ENCODE peak calls at places on chromosomes 16 and 17, in seven cellular contexts. Z is HCT116, G is astrocyte, P is left ventricle myocardium inferior, O is epithelial cell of esophagus, H is cardiac muscle cell, R is dorsolateral prefrontal cortex. E is an unnamed sample.

GRCh38 chr16:59060212-59060611 is 326.1 kb upstream of the GOT2 start:
- DNase-seq in Z (no peak), G (peak; percentile 95), P (no peak), O (peak; percentile 45), H (peak; percentile 2), R (no peak), E (no peak)

GRCh38 chr16:46882940-46883307 is 1.2 kb upstream of the GPT2 start:
- DNase-seq in Z (no peak), G (no peak), P (no peak), O (no peak), H (no peak), R (no peak), E (no peak)

GRCh38 chr16:3194792-3195191 is 6.8 kb downstream of the OR1F1 start:
- DNase-seq in Z (no peak), G (no peak), P (no peak), O (no peak), H (no peak), R (no peak), E (no peak)

GRCh38 chr17:80418589-80418988 is 3.6 kb downstream of the ENDOV start:
- DNase-seq in Z (no peak), G (no peak), P (no peak), O (no peak), H (no peak), R (no peak), E (no peak)

GRCh38 chr17:81727324-81728031 is 15.4 kb downstream of the SLC25A10 start:
- DNase-seq in Z (no peak), G (no peak), P (no peak), O (peak; percentile 42), H (no peak), R (no peak), E (no peak)

GRCh38 chr16:72474511-72475123 is 302.7 kb upstream of the PMFBP1 start:
- DNase-seq in Z (peak; percentile 89), G (peak; percentile 99), P (no peak), O (peak; percentile 46), H (peak; percentile 80), R (no peak), E (no peak)

GRCh38 chr17:38719284-38719942 is 10.7 kb upstream of the CISD3 start:
- DNase-seq in Z (no peak), G (no peak), P (no peak), O (no peak), H (no peak), R (no peak), E (no peak)

GRCh38 chr16:48978501-48978900 is 303.1 kb downstream of the CBLN1 start:
- DNase-seq in Z (no peak), G (no peak), P (no peak), O (no peak), H (no peak), R (no peak), E (no peak)

GRCh38 chr16:56262148-56262878 is 71.0 kb downstream of the GNAO1 start:
- DNase-seq in Z (no peak), G (no peak), P (no peak), O (peak; percentile 51), H (no peak), R (no peak), E (no peak)

GRCh38 chr16:31079342-31079944 is 5.2 kb downstream of the ZNF646 start:
- DNase-seq in Z (no peak), G (no peak), P (no peak), O (no peak), H (no peak), R (no peak), E (no peak)

GRCh38 chr17:43418441-43419374 is 19.9 kb downstream of the ARL4D start:
- DNase-seq in Z (peak; percentile 55), G (peak; percentile 90), P (peak; percentile 38), O (peak; percentile 98), H (peak; percentile 80), R (peak; percentile 73), E (no peak)
- TF ChIP-seq CTCF in Z (no peak), G (no peak), P (no peak), O (no peak), H (no peak), R (no peak), E (no peak)

GRCh38 chr17:7626307-7626706 is 1.3 kb downstream of the SAT2 start:
- DNase-seq in Z (no peak), G (no peak), P (no peak), O (no peak), H (no peak), R (no peak), E (peak; percentile 76)

GRCh38 chr17:7629939-7630571 is at the start of gene SHBG:
- DNase-seq in Z (no peak), G (no peak), P (no peak), O (no peak), H (no peak), R (no peak), E (no peak)

GRCh38 chr17:7623661-7624060 is 4.0 kb downstream of the SAT2 start:
- DNase-seq in Z (no peak), G (no peak), P (no peak), O (no peak), H (no peak), R (no peak), E (no peak)

GRCh38 chr17:7627250-7628121 is at the start of gene SAT2:
- DNase-seq in Z (peak; percentile 84), G (peak; percentile 81), P (peak; percentile 96), O (peak; percentile 92), H (peak; percentile 98), R (peak; percentile 93), E (peak; percentile 94)

GRCh38 chr17:7626956-7627249 is 718 bp downstream of the SAT2 start:
- DNase-seq in Z (no peak), G (no peak), P (no peak), O (no peak), H (no peak), R (no peak), E (no peak)
- TF ChIP-seq CTCF in Z (no peak), G (no peak), P (no peak), O (no peak), H (no peak), R (no peak), E (no peak)

GRCh38 chr17:744937-745336 is 7.1 kb downstream of the GEMIN4 start:
- DNase-seq in Z (no peak), G (no peak), P (no peak), O (no peak), H (no peak), R (no peak), E (no peak)
- TF ChIP-seq CTCF in Z (no peak), G (no peak), P (no peak), O (no peak), H (no peak), R (no peak), E (no peak)

GRCh38 chr17:73941919-73942530 is 261.5 kb upstream of the RPL38 start:
- DNase-seq in Z (no peak), G (no peak), P (no peak), O (no peak), H (no peak), R (no peak), E (no peak)
- TF ChIP-seq CTCF in Z (no peak), G (no peak), P (no peak), O (no peak), H (no peak), R (no peak), E (no peak)

GRCh38 chr17:76691379-76692191 is 19.2 kb downstream of the MXRA7 start:
- DNase-seq in Z (no peak), G (no peak), P (no peak), O (no peak), H (no peak), R (no peak), E (no peak)
- TF ChIP-seq CTCF in Z (no peak), G (no peak), P (no peak), O (no peak), H (no peak), R (no peak), E (no peak)

GRCh38 chr16:67659675-67660563 is at the start of gene ACD:
- DNase-seq in Z (peak; percentile 79), G (peak; percentile 57), P (peak; percentile 89), O (peak; percentile 91), H (peak; percentile 91), R (peak; percentile 96), E (peak; percentile 90)
- TF ChIP-seq CTCF in Z (no peak), G (no peak), P (no peak), O (no peak), H (no peak), R (no peak), E (no peak)

GRCh38 chr16:4694664-4695451 is 1.5 kb downstream of the NUDT16L1 start:
- DNase-seq in Z (no peak), G (no peak), P (peak; percentile 55), O (no peak), H (peak; percentile 11), R (peak; percentile 74), E (peak; percentile 41)
- TF ChIP-seq CTCF in Z (no peak), G (no peak), P (peak; percentile 23), O (peak; percentile 15), H (no peak), R (peak; percentile 27), E (no peak)

GRCh38 chr17:32854834-32855389 is 22.0 kb downstream of the MYO1D start:
- DNase-seq in Z (no peak), G (no peak), P (no peak), O (no peak), H (no peak), R (no peak), E (no peak)
- TF ChIP-seq CTCF in Z (no peak), G (no peak), P (no peak), O (peak; percentile 6), H (no peak), R (no peak), E (peak; percentile 5)

GRCh38 chr17:10697092-10698081 is at the start of the genes ADPRM and SCO1:
- DNase-seq in Z (peak; percentile 80), G (peak; percentile 89), P (peak; percentile 93), O (peak; percentile 95), H (peak; percentile 96), R (peak; percentile 98), E (peak; percentile 92)
- TF ChIP-seq CTCF in Z (peak; percentile 34), G (peak; percentile 24), P (peak; percentile 57), O (peak; percentile 51), H (peak; percentile 56), R (peak; percentile 62), E (peak; percentile 36)